ENCODE peak calls at places on chromosome 11, in four cellular contexts. One of them, this sample, is unnamed.

GRCh38 chr11:16604784-16605439 is 133.5 kb upstream of the C11orf58 start:
- DNase-seq in K562: peak; percentile 64
- DNase-seq in GM12878: no peak
- DNase-seq in WTC11: peak; percentile 50
- DNase-seq in this sample: no peak

GRCh38 chr11:8309862-8310261 is 46.2 kb upstream of the LMO1 start:
- DNase-seq in GM12878: no peak
- DNase-seq in K562: no peak
- DNase-seq in WTC11: no peak
- DNase-seq in this sample: no peak

GRCh38 chr11:77067776-77068460 is 1.1 kb downstream of the CAPN5 start:
- DNase-seq in WTC11: no peak
- DNase-seq in K562: no peak
- DNase-seq in GM12878: no peak
- DNase-seq in this sample: no peak

GRCh38 chr11:19101803-19102520 is 15.0 kb upstream of the ZDHHC13 start:
- DNase-seq in GM12878: no peak
- DNase-seq in K562: no peak
- DNase-seq in WTC11: no peak
- DNase-seq in this sample: no peak

GRCh38 chr11:79896258-79896657 is 455.4 kb upstream of the TENM4 start:
- DNase-seq in GM12878: no peak
- DNase-seq in K562: no peak
- DNase-seq in WTC11: no peak
- DNase-seq in this sample: no peak

GRCh38 chr11:108985611-108986279 is 320.9 kb downstream of the DDX10 start:
- DNase-seq in GM12878: no peak
- DNase-seq in WTC11: no peak
- DNase-seq in K562: no peak
- DNase-seq in this sample: no peak

GRCh38 chr11:36233226-36233625 is 56.0 kb downstream of the COMMD9 start:
- DNase-seq in GM12878: no peak
- DNase-seq in WTC11: no peak
- DNase-seq in K562: no peak
- DNase-seq in this sample: no peak

GRCh38 chr11:62560566-62561103 is 13.1 kb downstream of the EEF1G start:
- DNase-seq in WTC11: peak; percentile 96
- DNase-seq in GM12878: no peak
- DNase-seq in K562: peak; percentile 74
- DNase-seq in this sample: peak; percentile 91

GRCh38 chr11:47394322-47395224 is 13.8 kb upstream of the SLC39A13 start:
- DNase-seq in WTC11: no peak
- DNase-seq in GM12878: no peak
- DNase-seq in K562: peak; percentile 67
- DNase-seq in this sample: peak; percentile 38

GRCh38 chr11:110878513-110878912 is 166.3 kb upstream of the ARHGAP20 start:
- DNase-seq in GM12878: no peak
- DNase-seq in WTC11: no peak
- DNase-seq in K562: no peak
- DNase-seq in this sample: no peak

GRCh38 chr11:107859459-107860239 is 1.1 kb upstream of the SLC35F2 start:
- DNase-seq in K562: no peak
- DNase-seq in WTC11: peak; percentile 51
- DNase-seq in GM12878: peak; percentile 63
- DNase-seq in this sample: no peak

GRCh38 chr11:12421386-12421785 is 44.0 kb downstream of the PARVA start:
- DNase-seq in GM12878: no peak
- DNase-seq in WTC11: no peak
- DNase-seq in K562: no peak
- DNase-seq in this sample: no peak

GRCh38 chr11:46658259-46658658 is 40.9 kb downstream of the ATG13 start:
- DNase-seq in K562: no peak
- DNase-seq in WTC11: no peak
- DNase-seq in GM12878: no peak
- DNase-seq in this sample: no peak

GRCh38 chr11:20547411-20547810 is 52.0 kb upstream of the SLC6A5 start:
- DNase-seq in GM12878: no peak
- DNase-seq in WTC11: no peak
- DNase-seq in K562: no peak
- DNase-seq in this sample: no peak

GRCh38 chr11:85953491-85954143 is 98.4 kb downstream of the CCDC83 start:
- DNase-seq in WTC11: no peak
- DNase-seq in K562: peak; percentile 18
- DNase-seq in GM12878: no peak
- DNase-seq in this sample: no peak

GRCh38 chr11:130832571-130833432 is 83.5 kb downstream of the SNX19 start:
- DNase-seq in K562: no peak
- DNase-seq in WTC11: no peak
- DNase-seq in GM12878: no peak
- DNase-seq in this sample: no peak

GRCh38 chr11:130719516-130719915 is 196.8 kb downstream of the SNX19 start:
- DNase-seq in K562: no peak
- DNase-seq in GM12878: no peak
- DNase-seq in WTC11: no peak
- DNase-seq in this sample: no peak

GRCh38 chr11:79119491-79120284 is 321.1 kb downstream of the TENM4 start:
- DNase-seq in WTC11: no peak
- DNase-seq in K562: no peak
- DNase-seq in GM12878: no peak
- DNase-seq in this sample: no peak

GRCh38 chr11:69884286-69884685 is 65.1 kb upstream of the FGF3 start:
- DNase-seq in K562: no peak
- DNase-seq in WTC11: no peak
- DNase-seq in GM12878: no peak
- DNase-seq in this sample: no peak

GRCh38 chr11:73349633-73350032 is 26.6 kb upstream of the RELT start:
- DNase-seq in K562: no peak
- DNase-seq in WTC11: no peak
- DNase-seq in GM12878: no peak
- DNase-seq in this sample: no peak

GRCh38 chr11:73011126-73011817 is 130.8 kb downstream of the FCHSD2 start:
- DNase-seq in GM12878: no peak
- DNase-seq in WTC11: no peak
- DNase-seq in K562: no peak
- DNase-seq in this sample: no peak

GRCh38 chr11:111379500-111380136 is 543 bp upstream of the POU2AF1 start:
- DNase-seq in WTC11: no peak
- DNase-seq in GM12878: no peak
- DNase-seq in K562: no peak
- DNase-seq in this sample: no peak

GRCh38 chr11:118265954-118266353 is 1.9 kb upstream of the MPZL2 start:
- DNase-seq in K562: no peak
- DNase-seq in WTC11: no peak
- DNase-seq in GM12878: no peak
- DNase-seq in this sample: no peak

DNA sequence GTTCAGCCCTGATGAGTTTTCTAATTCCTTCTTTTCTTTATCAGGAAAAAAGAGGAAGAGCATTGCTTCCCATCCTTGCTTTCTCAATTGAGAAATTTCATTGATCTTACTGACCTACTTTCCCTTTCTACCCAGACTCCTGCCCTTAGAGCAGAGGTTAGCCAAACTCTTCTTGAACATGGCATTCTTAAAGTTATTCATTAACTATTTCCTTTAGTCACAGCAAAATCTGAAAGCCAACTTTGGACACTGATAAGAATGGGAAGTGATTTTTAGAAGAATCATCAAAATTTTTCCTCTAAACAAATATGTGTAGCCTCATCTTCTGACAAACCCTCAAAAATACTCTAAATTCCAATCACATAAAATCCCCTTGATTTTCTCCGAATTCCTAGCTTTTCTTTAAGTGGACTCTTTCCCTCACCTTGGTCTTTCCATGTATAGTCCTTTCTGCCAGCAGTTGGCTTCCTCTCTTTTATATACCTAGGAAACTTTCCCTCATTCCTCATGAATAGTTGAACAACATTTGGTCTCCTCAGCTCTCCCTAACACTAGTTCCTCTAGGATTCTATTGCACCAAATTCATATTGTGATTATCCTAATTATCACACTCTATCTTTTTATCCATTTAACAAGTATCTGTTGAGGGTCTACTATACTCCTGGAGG is 566.7 kb upstream of the CCDC90B start:
- DNase-seq in GM12878: no peak
- DNase-seq in WTC11: no peak
- DNase-seq in K562: no peak
- DNase-seq in this sample: peak; percentile 87
- TF ChIP-seq NR2C2 in GM12878: no peak
- TF ChIP-seq NR2C2 in WTC11: no peak
- TF ChIP-seq NR2C2 in K562: no peak
- TF ChIP-seq NR2C2 in this sample: no peak

DNA sequence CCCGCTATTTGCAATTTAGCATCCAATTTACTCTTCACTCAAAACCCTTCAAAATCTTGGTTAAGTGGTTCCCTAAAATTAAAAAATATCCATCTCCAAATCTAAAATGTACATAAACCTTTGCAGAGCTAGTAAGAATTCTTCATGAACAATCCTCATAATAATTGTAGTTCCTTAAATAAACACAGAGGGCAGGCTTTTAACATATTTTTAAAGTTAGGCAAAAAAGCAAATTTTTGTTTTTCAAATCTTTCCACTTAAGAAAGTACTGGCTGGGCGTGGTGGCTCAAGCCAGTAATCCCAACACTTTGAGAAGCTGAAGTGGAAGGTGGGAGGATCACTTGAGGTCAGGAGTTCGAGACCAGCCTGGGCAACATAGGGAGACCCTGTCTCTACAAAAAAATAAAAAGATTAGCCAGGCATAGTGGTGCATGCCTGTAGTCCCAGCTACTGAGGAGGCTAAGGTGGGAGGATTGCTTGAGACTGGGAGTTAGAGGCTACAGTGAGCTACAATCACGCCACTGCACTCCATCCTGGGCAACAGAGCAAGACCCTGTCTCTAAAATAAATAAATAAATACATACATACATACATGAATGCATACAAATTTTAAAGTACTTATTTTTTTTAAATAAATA is 25.1 kb upstream of the PLAAT3 start:
- DNase-seq in GM12878: no peak
- DNase-seq in WTC11: no peak
- DNase-seq in K562: no peak
- DNase-seq in this sample: no peak
- TF ChIP-seq NR2C2 in GM12878: no peak
- TF ChIP-seq NR2C2 in WTC11: no peak
- TF ChIP-seq NR2C2 in K562: no peak
- TF ChIP-seq NR2C2 in this sample: no peak

DNA sequence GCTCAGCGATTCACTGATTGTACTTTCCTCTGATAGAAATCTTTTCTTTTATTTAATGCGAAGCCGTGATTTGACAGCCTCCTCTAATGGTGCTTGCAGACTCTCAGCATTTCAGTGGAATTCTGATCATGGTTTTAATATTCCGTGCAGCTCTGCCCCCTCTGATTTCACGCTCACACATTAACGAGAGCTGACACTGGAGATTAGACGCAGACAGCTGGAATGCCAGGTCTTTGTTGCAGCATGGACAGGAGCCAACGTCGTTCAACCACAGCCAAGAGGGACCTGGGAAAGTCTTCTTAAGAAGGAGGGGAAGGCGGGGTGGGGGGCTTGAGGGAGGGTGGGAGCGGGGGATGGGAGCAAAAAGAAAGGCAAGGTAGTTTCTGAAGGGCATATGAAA is 186.4 kb downstream of the BLID start:
- DNase-seq in K562: no peak
- DNase-seq in GM12878: no peak
- DNase-seq in WTC11: peak; percentile 12
- DNase-seq in this sample: peak; percentile 35
- TF ChIP-seq NR2C2 in K562: no peak
- TF ChIP-seq NR2C2 in GM12878: no peak
- TF ChIP-seq NR2C2 in WTC11: no peak
- TF ChIP-seq NR2C2 in this sample: no peak

GRCh38 chr11:100890779-100891178 is 203.7 kb downstream of the ARHGAP42 start:
- DNase-seq in K562: no peak
- DNase-seq in WTC11: no peak
- DNase-seq in GM12878: no peak
- DNase-seq in this sample: no peak
- TF ChIP-seq NR2C2 in K562: no peak
- TF ChIP-seq NR2C2 in WTC11: no peak
- TF ChIP-seq NR2C2 in GM12878: no peak
- TF ChIP-seq NR2C2 in this sample: no peak

GRCh38 chr11:65417702-65418430 is 4.7 kb upstream of the NEAT1 start:
- DNase-seq in GM12878: no peak
- DNase-seq in WTC11: no peak
- DNase-seq in K562: no peak
- DNase-seq in this sample: no peak
- TF ChIP-seq NR2C2 in GM12878: no peak
- TF ChIP-seq NR2C2 in WTC11: no peak
- TF ChIP-seq NR2C2 in K562: no peak
- TF ChIP-seq NR2C2 in this sample: no peak

DNA sequence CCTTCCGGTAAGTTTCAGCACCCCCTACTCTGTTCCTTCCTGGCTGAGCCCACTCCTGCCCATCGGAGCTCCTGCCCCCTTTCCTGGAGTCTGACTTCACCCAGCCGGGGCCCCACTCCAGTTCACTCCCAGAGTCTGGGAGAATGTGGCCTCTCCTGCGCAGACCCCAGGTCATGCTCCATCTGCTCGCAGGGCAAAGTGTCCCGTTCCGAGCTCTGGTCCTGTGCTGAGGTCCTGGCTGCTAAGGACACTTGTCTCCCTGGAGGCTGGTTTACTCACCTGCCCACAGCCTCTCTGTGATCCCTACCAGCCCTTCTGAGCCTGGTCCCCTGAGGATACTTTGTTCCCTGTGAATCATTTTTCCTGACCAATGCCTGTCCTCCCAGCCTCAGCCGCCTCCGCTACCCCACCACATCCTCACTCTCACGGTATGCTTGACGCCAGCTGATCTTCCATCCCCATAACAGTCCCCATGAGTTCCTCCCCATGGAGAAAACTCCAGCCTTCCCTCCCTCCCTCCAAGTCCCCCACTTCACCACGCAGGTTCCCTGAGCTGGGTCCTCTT is 526 bp downstream of the IFITM10 start:
- DNase-seq in WTC11: no peak
- DNase-seq in GM12878: no peak
- DNase-seq in K562: no peak
- DNase-seq in this sample: no peak
- TF ChIP-seq NR2C2 in WTC11: no peak
- TF ChIP-seq NR2C2 in GM12878: no peak
- TF ChIP-seq NR2C2 in K562: no peak
- TF ChIP-seq NR2C2 in this sample: no peak